ENCODE peak calls at places on chromosomes 16 and 17, in five cellular contexts. U is Peyer's patch; Y is GM12878; Q is CD8-positive, alpha-beta T cell; V is body of pancreas. R is an unnamed sample.

GRCh38 chr17:29443041-29443440 is 52.9 kb downstream of the TAOK1 start:
- DNase-seq in U (no peak), Y (no peak), Q (no peak), V (no peak), R (no peak)

GRCh38 chr16:20393801-20394637 is 10.5 kb downstream of the PDILT start:
- DNase-seq in U (no peak), Y (no peak), Q (no peak), V (peak; percentile 41), R (no peak)

GRCh38 chr17:48335858-48336500 is 94.0 kb downstream of the SKAP1 start:
- DNase-seq in U (no peak), Y (peak; percentile 37), Q (no peak), V (no peak), R (no peak)

GRCh38 chr17:31629696-31630470 is 229.2 kb downstream of the COPRS start:
- DNase-seq in U (no peak), Y (no peak), Q (no peak), V (no peak), R (no peak)

GRCh38 chr16:29779474-29779873 is 1.4 kb downstream of the ZG16 start:
- DNase-seq in U (no peak), Y (no peak), Q (no peak), V (no peak), R (no peak)

GRCh38 chr17:53655591-53655990 is 167.1 kb upstream of the KIF2B start:
- DNase-seq in U (no peak), Y (no peak), Q (no peak), V (no peak), R (no peak)

GRCh38 chr16:67719778-67720144 is 645 bp upstream of the GFOD2 start:
- DNase-seq in U (peak; percentile 56), Y (no peak), Q (peak; percentile 9), V (peak; percentile 35), R (no peak)

GRCh38 chr17:47844230-47844629 is 3.2 kb upstream of the SCRN2 start:
- DNase-seq in U (peak; percentile 70), Y (no peak), Q (no peak), V (no peak), R (no peak)

GRCh38 chr17:4899341-4900230 is at the start of gene C17orf107:
- DNase-seq in U (peak; percentile 95), Y (no peak), Q (peak; percentile 98), V (peak; percentile 94), R (no peak)

GRCh38 chr16:23134274-23134673 is 15.0 kb downstream of the USP31 start:
- DNase-seq in U (peak; percentile 48), Y (no peak), Q (no peak), V (peak; percentile 59), R (no peak)

GRCh38 chr17:31327534-31328526 is 6.4 kb upstream of the EVI2A start:
- DNase-seq in U (no peak), Y (no peak), Q (no peak), V (no peak), R (no peak)

GRCh38 chr17:57447357-57448019 is 191.2 kb downstream of the MSI2 start:
- DNase-seq in U (no peak), Y (no peak), Q (no peak), V (no peak), R (no peak)

GRCh38 chr16:69382421-69382820 is 3.4 kb downstream of the TERF2 start:
- DNase-seq in U (no peak), Y (no peak), Q (no peak), V (no peak), R (no peak)

GRCh38 chr17:81923302-81924260 is 4.0 kb downstream of the MAFG start:
- DNase-seq in U (peak; percentile 85), Y (no peak), Q (no peak), V (peak; percentile 75), R (no peak)
- TF ChIP-seq CTCF in U (no peak), Y (no peak), Q (no peak), V (no peak), R (no peak)

DNA sequence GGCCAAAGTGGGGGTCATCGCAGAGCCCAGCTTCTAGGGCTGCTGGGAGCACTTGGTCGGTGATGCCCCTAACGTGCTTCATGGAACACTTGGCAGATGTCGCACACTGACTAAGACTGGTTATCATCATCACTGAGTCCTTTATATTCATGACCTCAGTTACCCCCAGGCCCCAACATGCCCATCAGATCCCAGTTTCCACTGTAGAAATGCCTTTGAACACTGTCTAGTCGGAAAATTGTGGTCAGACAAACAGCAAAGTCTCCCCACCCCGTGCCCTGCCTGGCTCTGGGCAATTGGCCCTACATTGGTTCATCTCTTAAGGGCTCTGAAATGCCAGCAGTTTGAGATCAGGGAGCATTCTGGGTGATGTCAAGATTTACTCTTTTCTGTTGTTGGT is 51.3 kb downstream of the NKD1 start:
- DNase-seq in U (no peak), Y (no peak), Q (no peak), V (no peak), R (no peak)
- H3K4me1 ChIP-seq in U (no peaks in the 10 kb centered on the region), Y (peaks cover 3% of the 10 kb centered on the region), Q (peaks cover 25% of the 10 kb centered on the region), V (peaks cover 7% of the 10 kb centered on the region), R (peaks cover 11% of the 10 kb centered on the region)

DNA sequence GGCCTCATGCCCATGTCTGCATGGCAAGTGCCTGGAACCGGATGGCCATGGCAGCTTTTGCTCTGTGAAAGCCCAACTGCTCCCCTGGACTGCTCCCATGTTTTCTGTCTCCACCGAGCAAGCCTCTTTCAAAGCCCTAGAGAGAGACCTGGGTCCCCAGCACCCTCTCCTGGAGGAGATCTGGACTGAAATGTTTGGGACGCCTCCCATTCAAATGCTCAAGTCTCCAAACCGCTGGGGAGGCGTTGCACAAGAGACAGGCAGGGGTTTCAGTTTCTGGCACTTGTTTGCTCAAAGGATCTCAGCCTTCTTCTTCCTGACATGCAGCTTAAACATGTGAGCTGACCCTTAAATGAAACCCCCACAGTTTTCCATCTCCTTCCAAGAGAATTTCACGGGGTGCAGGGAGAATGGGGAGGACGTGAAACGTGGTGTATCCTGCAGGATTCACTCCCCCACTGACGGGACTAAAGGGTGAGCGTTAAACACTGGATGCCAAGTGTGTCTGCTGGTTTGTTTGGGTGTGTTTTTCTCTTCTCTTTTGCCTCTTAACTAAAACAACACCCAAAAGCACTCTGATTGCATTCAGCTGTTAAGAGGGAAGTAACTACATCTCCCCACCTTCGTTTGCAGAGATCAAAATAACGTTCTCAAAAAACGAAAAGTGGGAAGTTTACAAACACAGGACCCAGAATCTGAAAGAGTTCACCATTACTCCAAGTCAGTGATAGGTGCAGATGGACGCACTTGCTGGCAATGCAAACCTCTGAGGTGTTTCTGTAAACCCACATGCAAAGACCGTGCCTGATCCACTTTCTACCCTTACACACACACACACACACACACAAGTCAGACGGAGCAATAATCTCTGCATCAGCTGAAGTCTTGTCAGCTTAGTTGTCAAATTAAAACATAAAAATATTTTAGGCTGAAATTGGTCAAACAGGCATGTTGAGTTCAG is 256.9 kb downstream of the C16orf95 start:
- DNase-seq in U (no peak), Y (no peak), Q (no peak), V (no peak), R (no peak)
- TF ChIP-seq CTCF in U (no peak), Y (no peak), Q (no peak), V (no peak), R (no peak)

DNA sequence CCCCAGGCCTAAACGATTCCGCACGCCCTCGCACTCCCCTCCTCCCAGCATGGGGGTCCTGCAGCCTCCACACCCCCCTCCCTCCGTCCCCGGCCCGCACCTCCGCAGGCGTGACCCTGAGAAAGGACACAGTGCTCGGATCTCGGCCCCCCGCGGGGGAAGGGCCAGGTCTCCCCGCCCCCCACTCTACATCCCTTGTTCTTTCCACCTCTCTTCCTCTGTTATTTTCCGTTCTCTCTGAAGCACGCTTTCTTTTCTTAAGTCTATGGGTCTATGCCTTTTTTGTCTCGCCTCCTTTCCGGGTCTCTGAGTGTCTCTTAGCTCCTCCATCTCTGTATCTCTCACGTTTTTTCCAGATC is 2.0 kb upstream of the HES7 start:
- DNase-seq in U (no peak), Y (no peak), Q (no peak), V (peak; percentile 19), R (no peak)
- H3K4me1 ChIP-seq in U (peaks cover 42% of the 10 kb centered on the region), Y (peaks cover 34% of the 10 kb centered on the region), Q (peaks cover 47% of the 10 kb centered on the region), V (peaks cover 62% of the 10 kb centered on the region), R (peaks cover 44% of the 10 kb centered on the region)

DNA sequence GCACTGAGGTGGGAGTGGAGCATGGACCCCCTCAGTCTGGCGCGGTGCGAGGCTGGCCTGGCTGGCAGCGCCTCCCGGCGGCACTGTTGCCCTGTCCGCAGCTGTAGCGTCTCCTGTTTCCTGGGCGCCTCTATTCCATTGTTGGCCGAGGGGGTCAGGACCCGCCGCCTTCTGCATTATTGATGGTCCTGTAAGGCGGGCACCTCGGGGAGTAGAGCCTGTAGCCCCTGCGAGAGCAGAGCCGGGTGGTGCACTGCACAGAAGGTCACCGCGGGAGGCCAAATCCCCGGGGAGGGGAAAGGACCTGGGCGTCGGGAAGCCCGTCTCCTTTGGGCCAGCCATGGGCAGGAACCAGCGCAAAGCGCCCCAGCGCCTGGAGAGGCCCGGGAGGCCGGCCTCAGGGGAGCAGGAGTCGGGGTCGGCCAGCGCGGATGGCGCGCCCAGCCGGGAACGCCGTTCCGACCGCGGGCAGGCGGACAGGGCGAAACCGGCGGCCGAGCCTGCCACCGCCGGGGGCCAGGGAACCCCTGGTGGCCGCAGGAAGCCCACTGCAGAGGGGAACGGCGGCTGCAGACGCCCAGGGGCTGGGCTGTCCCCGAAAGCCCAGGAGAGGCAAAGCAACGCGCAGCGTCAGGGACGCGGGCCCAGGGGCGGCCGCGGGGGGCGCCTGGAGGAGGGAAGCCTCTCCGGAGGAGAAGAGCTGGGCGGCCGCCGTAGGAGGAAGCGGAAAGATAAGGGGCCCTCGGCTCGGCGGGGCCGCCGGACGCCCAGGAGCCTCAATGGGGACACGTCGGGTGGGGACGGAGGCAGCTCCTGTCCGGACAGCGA is at the start of gene MYO15B:
- DNase-seq in U (peak; percentile 86), Y (no peak), Q (peak; percentile 73), V (peak; percentile 40), R (no peak)
- TF ChIP-seq CTCF in U (peak; percentile 32), Y (peak; percentile 30), Q (peak; percentile 18), V (no peak), R (peak; percentile 23)

GRCh38 chr17:40068129-40068581 is 5.4 kb downstream of the THRA start:
- DNase-seq in U (no peak), Y (no peak), Q (no peak), V (no peak), R (no peak)
- H3K4me1 ChIP-seq in U (peaks cover 59% of the 10 kb centered on the region), Y (peaks cover 26% of the 10 kb centered on the region), Q (peaks cover 94% of the 10 kb centered on the region), V (peaks cover 87% of the 10 kb centered on the region), R (peaks cover 99% of the 10 kb centered on the region)

DNA sequence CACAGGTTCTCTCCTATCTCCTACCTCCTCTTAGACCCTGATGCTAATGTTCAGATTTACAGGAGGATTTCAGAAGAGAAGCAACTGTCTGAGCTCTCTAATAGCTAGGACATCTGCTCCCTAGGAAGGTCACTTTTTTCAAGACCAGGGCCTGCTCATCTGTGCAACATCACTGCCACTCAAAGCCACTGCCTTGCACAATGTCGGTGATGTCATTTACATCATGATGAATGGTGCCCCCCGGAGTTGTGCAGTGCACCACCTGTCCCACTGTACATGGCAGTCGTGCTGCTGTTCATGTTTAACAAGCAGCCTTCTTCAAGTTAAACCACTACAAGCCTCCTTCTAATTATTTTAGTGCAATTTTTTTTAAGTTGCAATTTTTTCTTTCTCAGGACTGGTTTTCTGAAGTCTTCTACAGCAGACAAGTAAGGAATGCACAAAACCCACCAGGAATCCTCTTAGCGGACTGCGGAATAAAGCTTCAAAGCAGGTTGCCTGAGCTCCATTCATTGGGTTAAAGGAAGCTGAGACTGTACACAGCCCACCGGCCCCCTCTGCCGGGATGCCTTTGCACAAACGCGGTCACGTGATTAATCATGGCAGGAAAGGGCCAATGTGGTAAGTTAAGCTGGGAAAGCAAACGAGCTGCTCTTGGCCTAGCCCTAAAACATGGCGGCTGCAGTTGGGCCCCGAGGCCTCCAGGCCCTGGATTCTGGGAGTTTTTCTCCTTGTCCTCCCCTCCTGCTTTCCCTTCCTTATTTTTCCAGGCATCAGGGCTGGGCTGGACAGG is 74.1 kb downstream of the MYH11 start:
- DNase-seq in U (no peak), Y (no peak), Q (no peak), V (no peak), R (no peak)
- TF ChIP-seq CTCF in U (no peak), Y (no peak), Q (no peak), V (no peak), R (no peak)